ENCODE peak calls at places on chromosomes 13 and 19, in ten cellular contexts. N is epithelial cell of esophagus, Q is adrenal gland, U is ascending aorta, J is lower leg skin, Y is brain microvascular endothelial cell, I is pancreas, M is fibroblast of lung, A is transverse colon, O is left ventricle myocardium inferior. H is an unnamed sample.

GRCh38 chr13:60661514-60661913 is 264.5 kb downstream of the TDRD3 start:
- DNase-seq in N (no peak), Q (no peak), U (no peak), J (no peak), Y (no peak), I (no peak), M (no peak), A (no peak), O (no peak), H (no peak)

GRCh38 chr13:36887758-36888521 is 32.1 kb downstream of the SMAD9 start:
- DNase-seq in N (no peak), Q (no peak), U (no peak), J (no peak), Y (no peak), I (no peak), M (no peak), A (no peak), O (no peak), H (no peak)

GRCh38 chr13:98269386-98269785 is 92.3 kb upstream of the RNF113B start:
- DNase-seq in N (no peak), Q (no peak), U (no peak), J (no peak), Y (no peak), I (no peak), M (no peak), A (no peak), O (no peak), H (no peak)

GRCh38 chr13:77207943-77208342 is 119.0 kb downstream of the MYCBP2 start:
- DNase-seq in N (peak; percentile 64), Q (no peak), U (no peak), J (no peak), Y (peak; percentile 26), I (no peak), M (peak; percentile 79), A (no peak), O (no peak), H (peak; percentile 36)

GRCh38 chr13:44230071-44230470 is 143.6 kb upstream of the SERP2 start:
- DNase-seq in N (no peak), Q (no peak), U (no peak), J (no peak), Y (peak; percentile 35), I (no peak), M (no peak), A (no peak), O (no peak), H (no peak)

GRCh38 chr19:13241321-13242104 is 91.3 kb downstream of the IER2 start:
- DNase-seq in N (no peak), Q (no peak), U (no peak), J (no peak), Y (no peak), I (no peak), M (no peak), A (no peak), O (no peak), H (no peak)

GRCh38 chr13:86976521-86977324 is 694.4 kb upstream of the SLITRK5 start:
- DNase-seq in N (peak; percentile 39), Q (no peak), U (no peak), J (no peak), Y (no peak), I (no peak), M (peak; percentile 9), A (no peak), O (no peak), H (no peak)

GRCh38 chr13:113927661-113928581 is 46.0 kb downstream of the C13orf46 start:
- DNase-seq in N (peak; percentile 81), Q (peak; percentile 11), U (no peak), J (peak; percentile 94), Y (peak; percentile 71), I (peak; percentile 33), M (peak; percentile 97), A (peak; percentile 37), O (peak; percentile 53), H (peak; percentile 87)

GRCh38 chr19:2923510-2923909 is 21.3 kb downstream of the ZNF77 start:
- DNase-seq in N (peak; percentile 71), Q (peak; percentile 76), U (no peak), J (peak; percentile 86), Y (no peak), I (no peak), M (peak; percentile 51), A (no peak), O (no peak), H (peak; percentile 58)

GRCh38 chr13:18232298-18232993 is 949.2 kb downstream of the TUBA3C start:
- DNase-seq in N (no peak), Q (no peak), U (no peak), J (no peak), Y (no peak), I (no peak), M (no peak), A (no peak), O (no peak), H (no peak)

GRCh38 chr13:112699318-112699918 is 9.6 kb downstream of the ATP11A start:
- DNase-seq in N (no peak), Q (no peak), U (no peak), J (peak; percentile 56), Y (no peak), I (no peak), M (no peak), A (no peak), O (no peak), H (no peak)

GRCh38 chr19:15441317-15441716 is 8.4 kb downstream of the WIZ start:
- DNase-seq in N (no peak), Q (no peak), U (no peak), J (no peak), Y (no peak), I (no peak), M (no peak), A (no peak), O (no peak), H (no peak)

GRCh38 chr19:8518536-8518935 is 4.6 kb upstream of the ZNF414 start:
- DNase-seq in N (no peak), Q (no peak), U (no peak), J (no peak), Y (no peak), I (no peak), M (no peak), A (no peak), O (no peak), H (no peak)

GRCh38 chr13:67230774-67231480 is 791 bp upstream of the PCDH9 start:
- DNase-seq in N (peak; percentile 56), Q (peak; percentile 39), U (no peak), J (peak; percentile 89), Y (peak; percentile 48), I (peak; percentile 55), M (peak; percentile 75), A (peak; percentile 39), O (peak; percentile 51), H (peak; percentile 74)

GRCh38 chr19:39514840-39515550 is at the start of gene SELENOV:
- DNase-seq in N (no peak), Q (no peak), U (no peak), J (no peak), Y (no peak), I (no peak), M (no peak), A (no peak), O (no peak), H (no peak)

DNA sequence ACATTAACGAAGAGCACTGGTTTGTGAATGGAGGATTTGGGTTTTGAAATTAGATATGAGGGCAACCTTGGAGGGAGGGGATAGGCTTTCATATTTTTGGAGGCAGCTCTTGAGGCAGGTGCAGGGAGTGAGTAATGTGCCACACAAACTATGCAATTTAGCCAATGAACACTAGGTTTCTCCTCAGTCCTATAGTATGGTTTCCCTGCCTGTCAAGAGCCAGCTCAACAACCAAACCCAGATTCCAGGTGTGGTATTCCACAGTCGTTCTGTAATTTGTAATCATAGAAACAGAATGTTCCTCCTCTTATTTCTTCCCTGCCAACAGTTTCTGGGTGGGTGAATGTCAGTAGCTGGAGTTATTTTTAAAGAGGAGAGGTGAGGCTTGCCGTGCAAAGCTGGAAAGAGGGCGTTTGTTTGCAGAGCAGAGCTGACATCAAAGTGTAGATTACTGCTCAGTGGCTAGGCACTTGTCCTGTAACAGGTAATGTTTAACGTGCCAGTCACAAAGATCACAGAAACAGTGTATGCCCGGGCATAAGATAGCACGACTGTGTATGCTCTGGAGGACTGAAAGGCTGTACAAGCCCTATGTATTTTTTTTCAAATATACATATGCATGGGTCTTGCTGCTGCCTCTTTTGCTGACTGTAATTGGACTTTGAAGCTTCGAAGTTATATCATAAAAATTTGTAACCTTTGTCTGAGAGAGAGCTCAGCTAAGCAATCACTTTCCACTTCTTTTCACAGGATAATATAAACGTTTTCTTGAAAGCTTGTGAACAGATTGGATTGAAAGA is 124.3 kb downstream of the LMO7 start:
- DNase-seq in N (peak; percentile 93), Q (no peak), U (no peak), J (no peak), Y (no peak), I (peak; percentile 78), M (peak; percentile 35), A (peak; percentile 79), O (no peak), H (no peak)
- TF ChIP-seq CTCF in N (peak; percentile 56), Q (no peak), U (no peak), J (no peak), Y (peak; percentile 12), I (no peak), M (no peak), A (peak; percentile 56), O (peak; percentile 33), H (no peak)

GRCh38 chr19:33093420-33094210 is 12.6 kb downstream of the GPATCH1 start:
- DNase-seq in N (no peak), Q (no peak), U (no peak), J (no peak), Y (no peak), I (no peak), M (no peak), A (no peak), O (no peak), H (no peak)
- H3K4me3 ChIP-seq in N (no peak overlapping the region), Q (no peak overlapping the region), U (no peak overlapping the region), J (no peak overlapping the region), Y (no peak overlapping the region), I (no peak overlapping the region), M (no peak overlapping the region), A (no peak overlapping the region), O (no peak overlapping the region), H (no peak overlapping the region)

DNA sequence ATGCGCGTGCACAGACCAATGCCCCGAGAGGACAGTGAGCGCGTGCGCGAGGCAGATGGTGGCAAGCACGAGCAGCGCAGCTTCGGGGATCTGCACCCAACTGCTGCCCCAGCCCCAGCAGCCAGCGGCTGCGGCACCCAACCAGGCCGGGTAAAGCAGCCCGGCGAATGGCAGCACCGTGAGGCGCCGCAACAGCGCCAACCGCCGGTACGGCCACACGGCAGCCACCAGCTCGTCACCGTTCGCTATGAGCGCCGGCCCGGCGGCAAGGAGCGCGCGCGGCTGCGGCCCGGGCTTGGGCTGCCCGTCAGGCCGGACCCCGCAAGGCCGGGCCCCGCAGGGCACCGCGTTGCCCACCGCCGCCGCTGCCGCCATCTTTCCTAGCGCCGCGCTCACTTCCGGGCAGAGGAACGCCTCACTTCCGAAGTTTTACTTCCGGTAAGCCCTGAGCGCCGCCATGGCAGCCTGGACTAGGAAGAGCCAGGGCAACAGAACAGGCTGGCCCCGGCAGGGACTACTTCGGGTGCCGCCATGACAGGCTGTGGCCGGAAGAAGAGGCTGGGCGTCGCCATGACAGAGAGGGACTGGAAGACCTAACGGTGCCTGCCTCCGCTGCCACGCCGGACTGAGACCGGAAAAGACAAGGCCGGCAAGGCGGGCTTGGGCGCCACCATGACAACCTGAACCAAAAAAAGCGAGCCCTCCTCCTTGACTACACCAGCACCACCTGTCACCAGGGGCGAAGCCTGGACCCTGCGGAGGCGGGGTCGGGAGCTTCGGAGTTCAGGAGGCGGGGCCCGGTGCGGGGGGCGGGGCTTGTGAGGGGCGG is at the start of gene ATP13A1:
- DNase-seq in N (peak; percentile 99), Q (peak; percentile 99), U (peak; percentile 87), J (peak; percentile 99), Y (peak; percentile 92), I (peak; percentile 98), M (peak; percentile 98), A (peak; percentile 96), O (peak; percentile 95), H (peak; percentile 98)
- TF ChIP-seq CTCF in N (no peak), Q (no peak), U (no peak), J (no peak), Y (peak; percentile 13), I (no peak), M (no peak), A (no peak), O (peak; percentile 42), H (no peak)

GRCh38 chr19:30692517-30692870 is 320.3 kb downstream of the ZNF536 start:
- DNase-seq in N (no peak), Q (no peak), U (no peak), J (peak; percentile 79), Y (no peak), I (no peak), M (peak; percentile 16), A (no peak), O (no peak), H (no peak)
- H3K4me3 ChIP-seq in N (no peak overlapping the region), Q (no peak overlapping the region), U (peak overlapping the region; percentile 26), J (no peak overlapping the region), Y (no peak overlapping the region), I (no peak overlapping the region), M (no peak overlapping the region), A (no peak overlapping the region), O (peak overlapping the region; percentile 58), H (no peak overlapping the region)

H was measured in fibroblast of pulmonary artery.